ENCODE peak calls at places on chromosomes 16 and 17, in eight cellular contexts. F is renal cortical epithelial cell, H is heart right ventricle, X is T-helper 1 cell, Y is T follicular helper cell, U is GM03348, C is skeletal muscle cell, N is left cardiac atrium. Z is an unnamed sample.
A peak's percentile ranks its signal among the peaks of the same experiment; 100 is the strongest.

GRCh38 chr17:40956401-40957254 is 10.1 kb downstream of the KRT39 start:
- DNase-seq in F (peak; percentile 96), H (no peak), X (no peak), Y (no peak), U (peak; percentile 72), C (peak; percentile 98), N (no peak), Z (peak; percentile 98)

GRCh38 chr16:73173396-73173795 is 125.5 kb upstream of the ZFHX3 start:
- DNase-seq in F (no peak), H (peak; percentile 38), X (no peak), Y (no peak), U (no peak), C (no peak), N (peak; percentile 30), Z (no peak)

GRCh38 chr17:30415491-30415890 is 36.8 kb downstream of the CPD start:
- DNase-seq in F (peak; percentile 18), H (no peak), X (no peak), Y (no peak), U (peak; percentile 24), C (no peak), N (no peak), Z (peak; percentile 20)

GRCh38 chr17:82457071-82457789 is 1.3 kb upstream of the NARF start:
- DNase-seq in F (no peak), H (no peak), X (no peak), Y (no peak), U (no peak), C (no peak), N (peak; percentile 57), Z (no peak)

GRCh38 chr17:19905514-19905913 is 37.8 kb upstream of the ULK2 start:
- DNase-seq in F (no peak), H (no peak), X (no peak), Y (no peak), U (no peak), C (no peak), N (no peak), Z (no peak)

GRCh38 chr16:4361944-4362311 is 9.7 kb upstream of the VASN start:
- DNase-seq in F (no peak), H (no peak), X (no peak), Y (no peak), U (no peak), C (no peak), N (no peak), Z (no peak)

GRCh38 chr16:67241008-67241900 is 6.0 kb downstream of the FHOD1 start:
- DNase-seq in F (peak; percentile 85), H (peak; percentile 70), X (no peak), Y (no peak), U (peak; percentile 86), C (peak; percentile 73), N (peak; percentile 77), Z (peak; percentile 78)

GRCh38 chr16:51357839-51358238 is 206.8 kb upstream of the SALL1 start:
- DNase-seq in F (no peak), H (no peak), X (no peak), Y (no peak), U (no peak), C (no peak), N (no peak), Z (no peak)

GRCh38 chr17:78014651-78015050 is 56.1 kb downstream of the TNRC6C start:
- DNase-seq in F (no peak), H (no peak), X (no peak), Y (no peak), U (no peak), C (no peak), N (no peak), Z (no peak)

GRCh38 chr16:4800290-4801041 is 2.0 kb downstream of the ROGDI start:
- DNase-seq in F (no peak), H (peak; percentile 61), X (no peak), Y (no peak), U (no peak), C (no peak), N (peak; percentile 52), Z (no peak)

GRCh38 chr17:82963104-82963950 is 116.1 kb upstream of the METRNL start:
- DNase-seq in F (peak; percentile 24), H (peak; percentile 83), X (no peak), Y (no peak), U (peak; percentile 92), C (peak; percentile 27), N (peak; percentile 89), Z (peak; percentile 11)

GRCh38 chr16:81917375-81917774 is 93.9 kb downstream of the SDR42E1 start:
- DNase-seq in F (no peak), H (no peak), X (no peak), Y (no peak), U (no peak), C (no peak), N (no peak), Z (no peak)

GRCh38 chr17:72901098-72901497 is 191.4 kb downstream of the SLC39A11 start:
- DNase-seq in F (no peak), H (no peak), X (no peak), Y (no peak), U (no peak), C (no peak), N (no peak), Z (no peak)

GRCh38 chr17:81040791-81041337 is 5.9 kb downstream of the BAIAP2 start:
- DNase-seq in F (no peak), H (no peak), X (no peak), Y (no peak), U (peak; percentile 62), C (no peak), N (no peak), Z (no peak)

GRCh38 chr16:11588321-11589244 is 1.9 kb upstream of the LITAF start:
- DNase-seq in F (no peak), H (no peak), X (no peak), Y (no peak), U (no peak), C (no peak), N (no peak), Z (no peak)

GRCh38 chr16:57194512-57194911 is 8.4 kb downstream of the RSPRY1 start:
- DNase-seq in F (peak; percentile 96), H (no peak), X (no peak), Y (no peak), U (peak; percentile 85), C (peak; percentile 75), N (no peak), Z (peak; percentile 77)

GRCh38 chr17:43952724-43953666 is 745 bp downstream of the PYY start:
- DNase-seq in F (no peak), H (no peak), X (no peak), Y (no peak), U (no peak), C (no peak), N (no peak), Z (no peak)

GRCh38 chr16:63938661-63939060 is 1183.2 kb downstream of the CDH11 start:
- DNase-seq in F (no peak), H (no peak), X (no peak), Y (no peak), U (peak; percentile 6), C (peak; percentile 6), N (no peak), Z (no peak)

GRCh38 chr16:49520684-49521083 is 147.1 kb downstream of the C16orf78 start:
- DNase-seq in F (no peak), H (no peak), X (no peak), Y (no peak), U (no peak), C (no peak), N (no peak), Z (no peak)

GRCh38 chr17:41308251-41308917 is 725 bp downstream of the KRTAP16-1 start:
- DNase-seq in F (peak; percentile 16), H (peak; percentile 34), X (peak; percentile 65), Y (peak; percentile 73), U (no peak), C (no peak), N (peak; percentile 40), Z (no peak)

GRCh38 chr17:80895366-80895765 is 96.3 kb upstream of the CHMP6 start:
- DNase-seq in F (no peak), H (no peak), X (no peak), Y (no peak), U (no peak), C (no peak), N (no peak), Z (no peak)

GRCh38 chr17:34299017-34299416 is 13.5 kb downstream of the CCL11 start:
- DNase-seq in F (no peak), H (no peak), X (no peak), Y (no peak), U (no peak), C (no peak), N (no peak), Z (no peak)

GRCh38 chr17:47703191-47703591 is 9.2 kb downstream of the TBKBP1 start:
- DNase-seq in F (no peak), H (no peak), X (no peak), Y (no peak), U (no peak), C (no peak), N (no peak), Z (no peak)

GRCh38 chr17:17328251-17328650 is 25.1 kb downstream of the NT5M start:
- DNase-seq in F (no peak), H (no peak), X (no peak), Y (no peak), U (no peak), C (no peak), N (no peak), Z (no peak)

GRCh38 chr17:73072254-73072962 is 20.1 kb downstream of the SLC39A11 start:
- DNase-seq in F (no peak), H (peak; percentile 9), X (no peak), Y (no peak), U (no peak), C (no peak), N (no peak), Z (no peak)

GRCh38 chr16:57087003-57087402 is 5.4 kb upstream of the CPNE2 start:
- DNase-seq in F (no peak), H (no peak), X (no peak), Y (no peak), U (no peak), C (no peak), N (no peak), Z (no peak)

GRCh38 chr16:832652-833336 is 32.3 kb upstream of the GNG13 start:
- DNase-seq in F (no peak), H (no peak), X (no peak), Y (no peak), U (no peak), C (no peak), N (no peak), Z (no peak)

GRCh38 chr17:5912927-5913565 is 157.1 kb upstream of the WSCD1 start:
- DNase-seq in F (no peak), H (no peak), X (no peak), Y (no peak), U (no peak), C (no peak), N (no peak), Z (no peak)

GRCh38 chr17:74977802-74978201 is 5.2 kb upstream of the HID1 start:
- DNase-seq in F (no peak), H (no peak), X (no peak), Y (no peak), U (no peak), C (no peak), N (no peak), Z (no peak)

GRCh38 chr16:58515871-58516767 is 802 bp downstream of the SETD6 start:
- DNase-seq in F (no peak), H (no peak), X (no peak), Y (peak; percentile 25), U (peak; percentile 35), C (no peak), N (peak; percentile 29), Z (peak; percentile 15)

GRCh38 chr16:53714080-53715050 is 10.4 kb downstream of the FTO start:
- DNase-seq in F (no peak), H (no peak), X (no peak), Y (no peak), U (peak; percentile 18), C (peak; percentile 19), N (no peak), Z (no peak)

GRCh38 chr16:63539276-63539675 is 1503.0 kb upstream of the CDH8 start:
- DNase-seq in F (no peak), H (no peak), X (no peak), Y (no peak), U (no peak), C (no peak), N (no peak), Z (no peak)

GRCh38 chr17:41812176-41813038 is at the start of gene FKBP10:
- DNase-seq in F (peak; percentile 62), H (peak; percentile 76), X (no peak), Y (no peak), U (peak; percentile 96), C (peak; percentile 78), N (peak; percentile 83), Z (peak; percentile 60)

GRCh38 chr16:78984324-78984723 is 616.2 kb downstream of the MAF start:
- DNase-seq in F (no peak), H (no peak), X (no peak), Y (no peak), U (no peak), C (no peak), N (no peak), Z (peak; percentile 22)